ENCODE peak calls at places on chromosomes 16 and 17, in nine cellular contexts. One of them, this sample, is unnamed.

GRCh38 chr17:40112191-40112590 is 9.6 kb upstream of the MSL1 start:
- DNase-seq in stomach: no peak
- DNase-seq in K562: no peak
- DNase-seq in omental fat pad: no peak
- DNase-seq in fibroblast of pulmonary artery: no peak
- DNase-seq in WTC11: no peak
- DNase-seq in SK-N-SH: no peak
- DNase-seq in nephron progenitor cell: no peak
- DNase-seq in mucosa of descending colon: no peak
- DNase-seq in this sample: no peak

GRCh38 chr17:2090804-2091534 is 36.1 kb downstream of the HIC1 start:
- DNase-seq in omental fat pad: no peak
- DNase-seq in stomach: no peak
- DNase-seq in WTC11: peak
- DNase-seq in fibroblast of pulmonary artery: peak
- DNase-seq in K562: no peak
- DNase-seq in nephron progenitor cell: peak
- DNase-seq in SK-N-SH: peak
- DNase-seq in mucosa of descending colon: no peak
- DNase-seq in this sample: no peak

GRCh38 chr17:79666111-79666510 is 55.3 kb upstream of the RBFOX3 start:
- DNase-seq in fibroblast of pulmonary artery: no peak
- DNase-seq in K562: no peak
- DNase-seq in SK-N-SH: no peak
- DNase-seq in nephron progenitor cell: no peak
- DNase-seq in omental fat pad: no peak
- DNase-seq in stomach: no peak
- DNase-seq in mucosa of descending colon: no peak
- DNase-seq in WTC11: no peak
- DNase-seq in this sample: no peak

GRCh38 chr17:82948081-82948511 is 108.3 kb upstream of the ZNF750 start:
- DNase-seq in WTC11: no peak
- DNase-seq in omental fat pad: no peak
- DNase-seq in fibroblast of pulmonary artery: no peak
- DNase-seq in mucosa of descending colon: peak
- DNase-seq in nephron progenitor cell: no peak
- DNase-seq in K562: no peak
- DNase-seq in SK-N-SH: no peak
- DNase-seq in stomach: no peak
- DNase-seq in this sample: no peak

GRCh38 chr16:48811478-48811877 is 201.5 kb upstream of the N4BP1 start:
- DNase-seq in K562: no peak
- DNase-seq in mucosa of descending colon: no peak
- DNase-seq in nephron progenitor cell: no peak
- DNase-seq in WTC11: peak
- DNase-seq in omental fat pad: no peak
- DNase-seq in SK-N-SH: no peak
- DNase-seq in stomach: no peak
- DNase-seq in fibroblast of pulmonary artery: no peak
- DNase-seq in this sample: peak

GRCh38 chr17:45235071-45236001 is 13.7 kb downstream of the FMNL1 start:
- DNase-seq in fibroblast of pulmonary artery: peak
- DNase-seq in mucosa of descending colon: no peak
- DNase-seq in nephron progenitor cell: peak
- DNase-seq in WTC11: peak
- DNase-seq in SK-N-SH: peak
- DNase-seq in stomach: peak
- DNase-seq in omental fat pad: peak
- DNase-seq in K562: peak
- DNase-seq in this sample: peak

GRCh38 chr17:69489303-69489702 is 74.8 kb downstream of the MAP2K6 start:
- DNase-seq in fibroblast of pulmonary artery: no peak
- DNase-seq in K562: no peak
- DNase-seq in omental fat pad: no peak
- DNase-seq in mucosa of descending colon: no peak
- DNase-seq in nephron progenitor cell: no peak
- DNase-seq in WTC11: no peak
- DNase-seq in SK-N-SH: no peak
- DNase-seq in stomach: no peak
- DNase-seq in this sample: no peak

GRCh38 chr16:79042886-79043285 is 557.7 kb downstream of the MAF start:
- DNase-seq in fibroblast of pulmonary artery: no peak
- DNase-seq in nephron progenitor cell: no peak
- DNase-seq in mucosa of descending colon: no peak
- DNase-seq in K562: no peak
- DNase-seq in SK-N-SH: no peak
- DNase-seq in omental fat pad: no peak
- DNase-seq in WTC11: no peak
- DNase-seq in stomach: no peak
- DNase-seq in this sample: no peak

GRCh38 chr16:48895142-48895541 is 285.2 kb upstream of the N4BP1 start:
- DNase-seq in WTC11: peak
- DNase-seq in SK-N-SH: no peak
- DNase-seq in fibroblast of pulmonary artery: no peak
- DNase-seq in K562: no peak
- DNase-seq in stomach: no peak
- DNase-seq in nephron progenitor cell: peak
- DNase-seq in omental fat pad: no peak
- DNase-seq in mucosa of descending colon: no peak
- DNase-seq in this sample: no peak

GRCh38 chr17:17849147-17849820 is 12.5 kb upstream of the SREBF1 start:
- DNase-seq in nephron progenitor cell: no peak
- DNase-seq in K562: peak
- DNase-seq in WTC11: no peak
- DNase-seq in omental fat pad: peak
- DNase-seq in stomach: peak
- DNase-seq in mucosa of descending colon: peak
- DNase-seq in fibroblast of pulmonary artery: peak
- DNase-seq in SK-N-SH: no peak
- DNase-seq in this sample: peak

GRCh38 chr17:76868176-76868668 is at the start of gene MGAT5B:
- DNase-seq in mucosa of descending colon: peak
- DNase-seq in fibroblast of pulmonary artery: peak
- DNase-seq in nephron progenitor cell: peak
- DNase-seq in K562: peak
- DNase-seq in WTC11: peak
- DNase-seq in stomach: peak
- DNase-seq in omental fat pad: peak
- DNase-seq in SK-N-SH: peak
- DNase-seq in this sample: peak

GRCh38 chr16:12436201-12436657 is 367.5 kb downstream of the CPPED1 start:
- DNase-seq in SK-N-SH: no peak
- DNase-seq in stomach: no peak
- DNase-seq in omental fat pad: no peak
- DNase-seq in K562: no peak
- DNase-seq in nephron progenitor cell: peak
- DNase-seq in WTC11: peak
- DNase-seq in mucosa of descending colon: no peak
- DNase-seq in fibroblast of pulmonary artery: no peak
- DNase-seq in this sample: no peak

GRCh38 chr16:77064037-77064436 is 127.0 kb upstream of the MON1B start:
- DNase-seq in K562: no peak
- DNase-seq in mucosa of descending colon: no peak
- DNase-seq in SK-N-SH: no peak
- DNase-seq in WTC11: no peak
- DNase-seq in omental fat pad: no peak
- DNase-seq in fibroblast of pulmonary artery: no peak
- DNase-seq in nephron progenitor cell: no peak
- DNase-seq in stomach: no peak
- DNase-seq in this sample: no peak

GRCh38 chr17:64786337-64786736 is 124.2 kb upstream of the SMURF2 start:
- DNase-seq in omental fat pad: no peak
- DNase-seq in fibroblast of pulmonary artery: no peak
- DNase-seq in mucosa of descending colon: peak
- DNase-seq in K562: no peak
- DNase-seq in nephron progenitor cell: no peak
- DNase-seq in WTC11: no peak
- DNase-seq in SK-N-SH: no peak
- DNase-seq in stomach: no peak
- DNase-seq in this sample: no peak

GRCh38 chr16:660459-661183 is 7.3 kb upstream of the RHOT2 start:
- DNase-seq in WTC11: peak
- DNase-seq in stomach: peak
- DNase-seq in mucosa of descending colon: peak
- DNase-seq in nephron progenitor cell: peak
- DNase-seq in fibroblast of pulmonary artery: peak
- DNase-seq in K562: peak
- DNase-seq in omental fat pad: peak
- DNase-seq in SK-N-SH: peak
- DNase-seq in this sample: peak

GRCh38 chr16:75640598-75640997 is 6.9 kb downstream of the KARS1 start:
- DNase-seq in mucosa of descending colon: no peak
- DNase-seq in omental fat pad: no peak
- DNase-seq in WTC11: no peak
- DNase-seq in stomach: no peak
- DNase-seq in K562: no peak
- DNase-seq in nephron progenitor cell: no peak
- DNase-seq in fibroblast of pulmonary artery: no peak
- DNase-seq in SK-N-SH: no peak
- DNase-seq in this sample: no peak

GRCh38 chr16:75647138-75647491 is 350 bp downstream of the KARS1 start:
- DNase-seq in K562: no peak
- DNase-seq in WTC11: no peak
- DNase-seq in fibroblast of pulmonary artery: no peak
- DNase-seq in mucosa of descending colon: no peak
- DNase-seq in omental fat pad: no peak
- DNase-seq in nephron progenitor cell: no peak
- DNase-seq in stomach: no peak
- DNase-seq in SK-N-SH: no peak
- DNase-seq in this sample: no peak

GRCh38 chr16:75647492-75648264 is at the start of the genes KARS1 and TERF2IP:
- DNase-seq in SK-N-SH: peak
- DNase-seq in mucosa of descending colon: peak
- DNase-seq in nephron progenitor cell: peak
- DNase-seq in WTC11: peak
- DNase-seq in stomach: peak
- DNase-seq in fibroblast of pulmonary artery: peak
- DNase-seq in K562: peak
- DNase-seq in omental fat pad: peak
- DNase-seq in this sample: peak

GRCh38 chr16:75648265-75649076 is 898 bp downstream of the TERF2IP start:
- DNase-seq in omental fat pad: peak
- DNase-seq in nephron progenitor cell: peak
- DNase-seq in SK-N-SH: peak
- DNase-seq in WTC11: peak
- DNase-seq in stomach: peak
- DNase-seq in mucosa of descending colon: peak
- DNase-seq in fibroblast of pulmonary artery: peak
- DNase-seq in K562: peak
- DNase-seq in this sample: peak

GRCh38 chr16:75644240-75645012 is 3.0 kb downstream of the KARS1 start:
- DNase-seq in SK-N-SH: no peak
- DNase-seq in fibroblast of pulmonary artery: no peak
- DNase-seq in mucosa of descending colon: no peak
- DNase-seq in K562: no peak
- DNase-seq in nephron progenitor cell: no peak
- DNase-seq in WTC11: no peak
- DNase-seq in omental fat pad: no peak
- DNase-seq in stomach: no peak
- DNase-seq in this sample: no peak
- TF ChIP-seq CTCF in SK-N-SH: no peak
- TF ChIP-seq CTCF in fibroblast of pulmonary artery: no peak
- TF ChIP-seq CTCF in mucosa of descending colon: no peak
- TF ChIP-seq CTCF in K562: no peak
- TF ChIP-seq CTCF in nephron progenitor cell: no peak
- TF ChIP-seq CTCF in WTC11: no peak
- TF ChIP-seq CTCF in omental fat pad: no peak
- TF ChIP-seq CTCF in stomach: no peak
- TF ChIP-seq CTCF in this sample: peak

DNA sequence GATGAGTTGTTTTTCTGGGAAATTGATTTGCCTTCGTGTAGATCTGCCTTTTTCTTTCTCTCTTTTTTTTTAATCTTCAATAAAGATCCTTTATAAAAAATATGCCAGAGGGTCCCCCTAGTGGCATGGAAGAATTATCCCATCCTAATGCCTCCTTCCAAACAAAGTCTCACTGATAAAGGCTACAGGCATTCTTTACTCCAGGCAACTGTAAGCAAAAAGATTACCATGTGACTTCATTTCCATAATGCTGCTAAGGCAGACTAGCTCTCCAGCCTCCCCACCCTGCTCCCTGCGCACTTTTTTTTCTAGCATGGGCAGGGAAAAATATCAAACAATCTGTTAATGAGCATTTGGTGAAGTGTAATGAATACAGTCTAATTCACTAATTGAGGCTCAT is 220.2 kb upstream of the CDH8 start:
- DNase-seq in mucosa of descending colon: no peak
- DNase-seq in omental fat pad: no peak
- DNase-seq in nephron progenitor cell: no peak
- DNase-seq in fibroblast of pulmonary artery: no peak
- DNase-seq in K562: no peak
- DNase-seq in SK-N-SH: peak
- DNase-seq in WTC11: no peak
- DNase-seq in stomach: no peak
- DNase-seq in this sample: no peak
- TF ChIP-seq CTCF in mucosa of descending colon: no peak
- TF ChIP-seq CTCF in omental fat pad: no peak
- TF ChIP-seq CTCF in nephron progenitor cell: peak
- TF ChIP-seq CTCF in fibroblast of pulmonary artery: no peak
- TF ChIP-seq CTCF in K562: no peak
- TF ChIP-seq CTCF in SK-N-SH: peak
- TF ChIP-seq CTCF in WTC11: peak
- TF ChIP-seq CTCF in stomach: no peak
- TF ChIP-seq CTCF in this sample: no peak

GRCh38 chr17:71757156-71757555 is 363.7 kb upstream of the SOX9 start:
- DNase-seq in mucosa of descending colon: no peak
- DNase-seq in K562: no peak
- DNase-seq in nephron progenitor cell: no peak
- DNase-seq in fibroblast of pulmonary artery: no peak
- DNase-seq in SK-N-SH: peak
- DNase-seq in WTC11: no peak
- DNase-seq in omental fat pad: no peak
- DNase-seq in stomach: no peak
- DNase-seq in this sample: no peak

GRCh38 chr17:71757956-71758355 is 362.9 kb upstream of the SOX9 start:
- DNase-seq in stomach: no peak
- DNase-seq in SK-N-SH: no peak
- DNase-seq in omental fat pad: no peak
- DNase-seq in nephron progenitor cell: no peak
- DNase-seq in fibroblast of pulmonary artery: no peak
- DNase-seq in K562: no peak
- DNase-seq in mucosa of descending colon: no peak
- DNase-seq in WTC11: no peak
- DNase-seq in this sample: no peak

GRCh38 chr17:71748872-71749271 is 371.9 kb upstream of the SOX9 start:
- DNase-seq in K562: no peak
- DNase-seq in fibroblast of pulmonary artery: no peak
- DNase-seq in stomach: no peak
- DNase-seq in SK-N-SH: no peak
- DNase-seq in nephron progenitor cell: no peak
- DNase-seq in omental fat pad: no peak
- DNase-seq in mucosa of descending colon: no peak
- DNase-seq in WTC11: no peak
- DNase-seq in this sample: no peak

GRCh38 chr17:71753070-71753469 is 367.8 kb upstream of the SOX9 start:
- DNase-seq in omental fat pad: no peak
- DNase-seq in stomach: no peak
- DNase-seq in fibroblast of pulmonary artery: no peak
- DNase-seq in WTC11: no peak
- DNase-seq in nephron progenitor cell: no peak
- DNase-seq in SK-N-SH: no peak
- DNase-seq in mucosa of descending colon: no peak
- DNase-seq in K562: no peak
- DNase-seq in this sample: no peak
- TF ChIP-seq CTCF in omental fat pad: no peak
- TF ChIP-seq CTCF in stomach: no peak
- TF ChIP-seq CTCF in fibroblast of pulmonary artery: no peak
- TF ChIP-seq CTCF in WTC11: no peak
- TF ChIP-seq CTCF in nephron progenitor cell: no peak
- TF ChIP-seq CTCF in SK-N-SH: no peak
- TF ChIP-seq CTCF in mucosa of descending colon: no peak
- TF ChIP-seq CTCF in K562: no peak
- TF ChIP-seq CTCF in this sample: no peak

GRCh38 chr16:54936979-54937672 is 6.5 kb downstream of the IRX5 start:
- DNase-seq in nephron progenitor cell: peak
- DNase-seq in K562: no peak
- DNase-seq in stomach: no peak
- DNase-seq in omental fat pad: no peak
- DNase-seq in fibroblast of pulmonary artery: no peak
- DNase-seq in mucosa of descending colon: no peak
- DNase-seq in WTC11: peak
- DNase-seq in SK-N-SH: no peak
- DNase-seq in this sample: peak
- TF ChIP-seq CTCF in nephron progenitor cell: peak
- TF ChIP-seq CTCF in K562: no peak
- TF ChIP-seq CTCF in stomach: no peak
- TF ChIP-seq CTCF in omental fat pad: no peak
- TF ChIP-seq CTCF in fibroblast of pulmonary artery: peak
- TF ChIP-seq CTCF in mucosa of descending colon: no peak
- TF ChIP-seq CTCF in WTC11: peak
- TF ChIP-seq CTCF in SK-N-SH: no peak
- TF ChIP-seq CTCF in this sample: peak

This sample was measured in GM13977.